ENCODE peak calls at places on chromosomes 3 and 15, in seven cellular contexts. One of them, this sample, is unnamed.

GRCh38 chr3:83230376-83230775 is 1468.9 kb upstream of the GBE1 start:
- DNase-seq in stomach: no peak
- DNase-seq in GM23248: no peak
- DNase-seq in brain microvascular endothelial cell: no peak
- DNase-seq in neural progenitor cell: no peak
- DNase-seq in right cardiac atrium: no peak
- DNase-seq in endodermal cell: no peak
- DNase-seq in this sample: no peak

GRCh38 chr15:51842852-51843737 is 13.6 kb downstream of the TMOD3 start:
- DNase-seq in stomach: no peak
- DNase-seq in GM23248: peak; percentile 58
- DNase-seq in brain microvascular endothelial cell: peak; percentile 45
- DNase-seq in neural progenitor cell: no peak
- DNase-seq in right cardiac atrium: no peak
- DNase-seq in endodermal cell: no peak
- DNase-seq in this sample: no peak

GRCh38 chr15:64991536-64992135 is 1.9 kb upstream of the SPG21 start:
- DNase-seq in stomach: no peak
- DNase-seq in GM23248: no peak
- DNase-seq in brain microvascular endothelial cell: no peak
- DNase-seq in neural progenitor cell: no peak
- DNase-seq in right cardiac atrium: peak; percentile 62
- DNase-seq in endodermal cell: no peak
- DNase-seq in this sample: no peak

GRCh38 chr3:14583543-14584091 is 43.5 kb upstream of the GRIP2 start:
- DNase-seq in stomach: no peak
- DNase-seq in GM23248: no peak
- DNase-seq in brain microvascular endothelial cell: no peak
- DNase-seq in neural progenitor cell: no peak
- DNase-seq in right cardiac atrium: no peak
- DNase-seq in endodermal cell: no peak
- DNase-seq in this sample: no peak

GRCh38 chr3:61353353-61353752 is 102.1 kb upstream of the FHIT start:
- DNase-seq in stomach: no peak
- DNase-seq in GM23248: no peak
- DNase-seq in brain microvascular endothelial cell: no peak
- DNase-seq in neural progenitor cell: no peak
- DNase-seq in right cardiac atrium: no peak
- DNase-seq in endodermal cell: no peak
- DNase-seq in this sample: no peak

GRCh38 chr3:177379045-177379444 is 181.8 kb upstream of the TBL1XR1 start:
- DNase-seq in stomach: no peak
- DNase-seq in GM23248: no peak
- DNase-seq in brain microvascular endothelial cell: no peak
- DNase-seq in neural progenitor cell: no peak
- DNase-seq in right cardiac atrium: no peak
- DNase-seq in endodermal cell: no peak
- DNase-seq in this sample: no peak

GRCh38 chr3:128584412-128585020 is 66.1 kb downstream of the RPN1 start:
- DNase-seq in stomach: peak; percentile 71
- DNase-seq in GM23248: peak; percentile 93
- DNase-seq in brain microvascular endothelial cell: peak; percentile 24
- DNase-seq in neural progenitor cell: peak; percentile 90
- DNase-seq in right cardiac atrium: peak; percentile 83
- DNase-seq in endodermal cell: peak; percentile 95
- DNase-seq in this sample: peak; percentile 93

GRCh38 chr3:113615976-113616375 is 80.5 kb downstream of the USF3 start:
- DNase-seq in stomach: no peak
- DNase-seq in GM23248: no peak
- DNase-seq in brain microvascular endothelial cell: no peak
- DNase-seq in neural progenitor cell: no peak
- DNase-seq in right cardiac atrium: peak; percentile 49
- DNase-seq in endodermal cell: no peak
- DNase-seq in this sample: no peak

GRCh38 chr3:36689560-36689959 is 74.8 kb downstream of the DCLK3 start:
- DNase-seq in stomach: no peak
- DNase-seq in GM23248: no peak
- DNase-seq in brain microvascular endothelial cell: no peak
- DNase-seq in neural progenitor cell: no peak
- DNase-seq in right cardiac atrium: no peak
- DNase-seq in endodermal cell: no peak
- DNase-seq in this sample: no peak

GRCh38 chr3:147419731-147420360 is 10.7 kb downstream of the ZIC1 start:
- DNase-seq in stomach: no peak
- DNase-seq in GM23248: no peak
- DNase-seq in brain microvascular endothelial cell: no peak
- DNase-seq in neural progenitor cell: peak; percentile 17
- DNase-seq in right cardiac atrium: no peak
- DNase-seq in endodermal cell: no peak
- DNase-seq in this sample: no peak

GRCh38 chr3:142394921-142395622 is 52.8 kb downstream of the XRN1 start:
- DNase-seq in stomach: no peak
- DNase-seq in GM23248: no peak
- DNase-seq in brain microvascular endothelial cell: peak; percentile 0
- DNase-seq in neural progenitor cell: no peak
- DNase-seq in right cardiac atrium: no peak
- DNase-seq in endodermal cell: no peak
- DNase-seq in this sample: no peak

GRCh38 chr15:30859091-30859874 is 44.4 kb upstream of the FAN1 start:
- DNase-seq in stomach: no peak
- DNase-seq in GM23248: peak; percentile 61
- DNase-seq in brain microvascular endothelial cell: peak; percentile 65
- DNase-seq in neural progenitor cell: peak; percentile 49
- DNase-seq in right cardiac atrium: no peak
- DNase-seq in endodermal cell: no peak
- DNase-seq in this sample: peak; percentile 55

GRCh38 chr3:127170794-127171193 is 22.1 kb upstream of the PRR23E start:
- DNase-seq in stomach: no peak
- DNase-seq in GM23248: peak; percentile 93
- DNase-seq in brain microvascular endothelial cell: peak; percentile 37
- DNase-seq in neural progenitor cell: peak; percentile 51
- DNase-seq in right cardiac atrium: no peak
- DNase-seq in endodermal cell: peak; percentile 50
- DNase-seq in this sample: peak; percentile 76

GRCh38 chr3:184582583-184582982 is 21.0 kb downstream of the EPHB3 start:
- DNase-seq in stomach: no peak
- DNase-seq in GM23248: peak; percentile 91
- DNase-seq in brain microvascular endothelial cell: peak; percentile 65
- DNase-seq in neural progenitor cell: peak; percentile 88
- DNase-seq in right cardiac atrium: peak; percentile 79
- DNase-seq in endodermal cell: peak; percentile 80
- DNase-seq in this sample: peak; percentile 93

GRCh38 chr15:31977812-31978662 is 52.3 kb upstream of the CHRNA7 start:
- DNase-seq in stomach: peak; percentile 73
- DNase-seq in GM23248: peak; percentile 68
- DNase-seq in brain microvascular endothelial cell: peak; percentile 19
- DNase-seq in neural progenitor cell: peak; percentile 88
- DNase-seq in right cardiac atrium: peak; percentile 83
- DNase-seq in endodermal cell: peak; percentile 94
- DNase-seq in this sample: peak; percentile 90

DNA sequence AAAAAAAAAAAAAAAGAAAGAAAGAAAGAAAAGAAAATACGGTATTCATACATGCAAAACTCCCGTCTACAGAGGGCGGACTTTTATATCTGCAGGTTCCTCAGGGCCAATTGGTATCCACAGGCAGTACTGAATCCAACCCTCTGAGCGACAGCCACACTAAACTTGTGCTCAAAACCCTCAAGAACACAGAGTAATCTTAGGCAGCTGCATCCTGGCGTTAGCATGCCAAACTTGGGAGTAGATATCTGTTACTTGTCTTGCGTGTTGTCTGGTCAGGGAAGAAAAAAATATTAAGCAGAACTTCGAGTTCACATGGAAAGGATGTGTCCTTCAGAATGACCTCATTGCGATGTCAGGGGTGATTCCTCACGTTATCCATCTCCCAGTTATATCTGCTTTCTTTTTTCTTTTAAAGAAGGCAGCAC is 12.8 kb downstream of the SNAP23 start:
- DNase-seq in stomach: no peak
- DNase-seq in GM23248: peak; percentile 55
- DNase-seq in brain microvascular endothelial cell: no peak
- DNase-seq in neural progenitor cell: no peak
- DNase-seq in right cardiac atrium: no peak
- DNase-seq in endodermal cell: no peak
- DNase-seq in this sample: no peak
- H3K4me3 ChIP-seq in stomach: no peak overlapping the region
- H3K4me3 ChIP-seq in GM23248: no peak overlapping the region
- H3K4me3 ChIP-seq in brain microvascular endothelial cell: no peak overlapping the region
- H3K4me3 ChIP-seq in neural progenitor cell: no peak overlapping the region
- H3K4me3 ChIP-seq in right cardiac atrium: no peak overlapping the region
- H3K4me3 ChIP-seq in endodermal cell: no peak overlapping the region
- H3K4me3 ChIP-seq in this sample: no peak overlapping the region

GRCh38 chr15:72227720-72228119 is 3.3 kb downstream of the PKM start:
- DNase-seq in stomach: no peak
- DNase-seq in GM23248: peak; percentile 45
- DNase-seq in brain microvascular endothelial cell: no peak
- DNase-seq in neural progenitor cell: no peak
- DNase-seq in right cardiac atrium: no peak
- DNase-seq in endodermal cell: no peak
- DNase-seq in this sample: no peak
- H3K4me3 ChIP-seq in stomach: no peak overlapping the region
- H3K4me3 ChIP-seq in GM23248: peak overlapping the region; percentile 84
- H3K4me3 ChIP-seq in brain microvascular endothelial cell: peak overlapping the region; percentile 90
- H3K4me3 ChIP-seq in neural progenitor cell: peak overlapping the region; percentile 95
- H3K4me3 ChIP-seq in right cardiac atrium: peak overlapping the region; percentile 20
- H3K4me3 ChIP-seq in endodermal cell: peak overlapping the region; percentile 99
- H3K4me3 ChIP-seq in this sample: no peak overlapping the region

GRCh38 chr3:108218811-108219210 is 3.4 kb downstream of the IFT57 start:
- DNase-seq in stomach: no peak
- DNase-seq in GM23248: peak; percentile 54
- DNase-seq in brain microvascular endothelial cell: no peak
- DNase-seq in neural progenitor cell: no peak
- DNase-seq in right cardiac atrium: no peak
- DNase-seq in endodermal cell: no peak
- DNase-seq in this sample: no peak
- H3K4me3 ChIP-seq in stomach: no peak overlapping the region
- H3K4me3 ChIP-seq in GM23248: peak overlapping the region; percentile 13
- H3K4me3 ChIP-seq in brain microvascular endothelial cell: no peak overlapping the region
- H3K4me3 ChIP-seq in neural progenitor cell: no peak overlapping the region
- H3K4me3 ChIP-seq in right cardiac atrium: no peak overlapping the region
- H3K4me3 ChIP-seq in endodermal cell: no peak overlapping the region
- H3K4me3 ChIP-seq in this sample: no peak overlapping the region

GRCh38 chr3:151460774-151461450 is at the start of gene IGSF10:
- DNase-seq in stomach: peak; percentile 29
- DNase-seq in GM23248: peak; percentile 32
- DNase-seq in brain microvascular endothelial cell: no peak
- DNase-seq in neural progenitor cell: peak; percentile 61
- DNase-seq in right cardiac atrium: peak; percentile 81
- DNase-seq in endodermal cell: peak; percentile 84
- DNase-seq in this sample: peak; percentile 88

GRCh38 chr3:151462278-151462779 is 1.5 kb upstream of the IGSF10 start:
- DNase-seq in stomach: no peak
- DNase-seq in GM23248: no peak
- DNase-seq in brain microvascular endothelial cell: no peak
- DNase-seq in neural progenitor cell: no peak
- DNase-seq in right cardiac atrium: no peak
- DNase-seq in endodermal cell: no peak
- DNase-seq in this sample: no peak

GRCh38 chr3:151456065-151456464 is 4.8 kb downstream of the IGSF10 start:
- DNase-seq in stomach: no peak
- DNase-seq in GM23248: no peak
- DNase-seq in brain microvascular endothelial cell: no peak
- DNase-seq in neural progenitor cell: no peak
- DNase-seq in right cardiac atrium: no peak
- DNase-seq in endodermal cell: no peak
- DNase-seq in this sample: no peak

GRCh38 chr3:151459360-151459759 is 1.5 kb downstream of the IGSF10 start:
- DNase-seq in stomach: no peak
- DNase-seq in GM23248: no peak
- DNase-seq in brain microvascular endothelial cell: no peak
- DNase-seq in neural progenitor cell: no peak
- DNase-seq in right cardiac atrium: peak; percentile 41
- DNase-seq in endodermal cell: no peak
- DNase-seq in this sample: no peak

GRCh38 chr3:151460240-151460639 is 621 bp downstream of the IGSF10 start:
- DNase-seq in stomach: no peak
- DNase-seq in GM23248: peak; percentile 50
- DNase-seq in brain microvascular endothelial cell: no peak
- DNase-seq in neural progenitor cell: no peak
- DNase-seq in right cardiac atrium: no peak
- DNase-seq in endodermal cell: no peak
- DNase-seq in this sample: peak; percentile 15
- H3K4me3 ChIP-seq in stomach: peak overlapping the region; percentile 46
- H3K4me3 ChIP-seq in GM23248: peak overlapping the region; percentile 73
- H3K4me3 ChIP-seq in brain microvascular endothelial cell: peak overlapping the region; percentile 60
- H3K4me3 ChIP-seq in neural progenitor cell: peak overlapping the region; percentile 58
- H3K4me3 ChIP-seq in right cardiac atrium: peak overlapping the region; percentile 42
- H3K4me3 ChIP-seq in endodermal cell: peak overlapping the region; percentile 62
- H3K4me3 ChIP-seq in this sample: peak overlapping the region; percentile 42

This sample was measured in H7.